ENCODE peak calls at places on chromosomes 7 and 10, in eight cellular contexts. One of them, this sample, is unnamed. For H3K9me3, the result is how much of the 10 kb centered on the place peaks cover.

GRCh38 chr10:75191821-75192568 is 18.6 kb upstream of the VDAC2 start:
- DNase-seq in vagina: peak
- DNase-seq in uterus: peak
- DNase-seq in heart left ventricle: peak
- DNase-seq in tibial nerve: peak
- DNase-seq in HCT116: no peak
- DNase-seq in adrenal gland: peak
- DNase-seq in IMR-90: peak
- DNase-seq in this sample: no peak

GRCh38 chr10:78267070-78267469 is 233.4 kb downstream of the RPS24 start:
- DNase-seq in vagina: no peak
- DNase-seq in uterus: no peak
- DNase-seq in heart left ventricle: no peak
- DNase-seq in tibial nerve: no peak
- DNase-seq in HCT116: no peak
- DNase-seq in adrenal gland: no peak
- DNase-seq in IMR-90: peak
- DNase-seq in this sample: no peak

GRCh38 chr10:112532053-112532658 is 85.1 kb downstream of the VTI1A start:
- DNase-seq in vagina: no peak
- DNase-seq in uterus: no peak
- DNase-seq in heart left ventricle: no peak
- DNase-seq in tibial nerve: no peak
- DNase-seq in HCT116: no peak
- DNase-seq in adrenal gland: no peak
- DNase-seq in IMR-90: peak
- DNase-seq in this sample: no peak

GRCh38 chr7:131931368-131931767 is 374.9 kb upstream of the PODXL start:
- DNase-seq in vagina: no peak
- DNase-seq in uterus: no peak
- DNase-seq in heart left ventricle: no peak
- DNase-seq in tibial nerve: no peak
- DNase-seq in HCT116: no peak
- DNase-seq in adrenal gland: no peak
- DNase-seq in IMR-90: peak
- DNase-seq in this sample: no peak

GRCh38 chr10:77680811-77681210 is 43.2 kb upstream of the KCNMA1 start:
- DNase-seq in vagina: no peak
- DNase-seq in uterus: no peak
- DNase-seq in heart left ventricle: no peak
- DNase-seq in tibial nerve: no peak
- DNase-seq in HCT116: no peak
- DNase-seq in adrenal gland: no peak
- DNase-seq in IMR-90: no peak
- DNase-seq in this sample: no peak

GRCh38 chr10:104127411-104127810 is 5.4 kb downstream of the SFR1 start:
- DNase-seq in vagina: no peak
- DNase-seq in uterus: no peak
- DNase-seq in heart left ventricle: no peak
- DNase-seq in tibial nerve: no peak
- DNase-seq in HCT116: no peak
- DNase-seq in adrenal gland: no peak
- DNase-seq in IMR-90: no peak
- DNase-seq in this sample: no peak

GRCh38 chr7:53596230-53596629 is 560.8 kb downstream of the POM121L12 start:
- DNase-seq in vagina: no peak
- DNase-seq in uterus: no peak
- DNase-seq in heart left ventricle: no peak
- DNase-seq in tibial nerve: no peak
- DNase-seq in HCT116: no peak
- DNase-seq in adrenal gland: peak
- DNase-seq in IMR-90: no peak
- DNase-seq in this sample: no peak

GRCh38 chr10:87870154-87870553 is 6.7 kb downstream of the PTEN start:
- DNase-seq in vagina: no peak
- DNase-seq in uterus: no peak
- DNase-seq in heart left ventricle: no peak
- DNase-seq in tibial nerve: no peak
- DNase-seq in HCT116: no peak
- DNase-seq in adrenal gland: no peak
- DNase-seq in IMR-90: no peak
- DNase-seq in this sample: no peak

GRCh38 chr10:126634915-126635314 is 35.6 kb downstream of the C10orf90 start:
- DNase-seq in vagina: no peak
- DNase-seq in uterus: no peak
- DNase-seq in heart left ventricle: no peak
- DNase-seq in tibial nerve: no peak
- DNase-seq in HCT116: no peak
- DNase-seq in adrenal gland: no peak
- DNase-seq in IMR-90: no peak
- DNase-seq in this sample: no peak

GRCh38 chr10:78513330-78513729 is 479.7 kb downstream of the RPS24 start:
- DNase-seq in vagina: no peak
- DNase-seq in uterus: no peak
- DNase-seq in heart left ventricle: no peak
- DNase-seq in tibial nerve: no peak
- DNase-seq in HCT116: no peak
- DNase-seq in adrenal gland: no peak
- DNase-seq in IMR-90: peak
- DNase-seq in this sample: no peak

GRCh38 chr7:91046322-91047088 is 217.7 kb upstream of the FZD1 start:
- DNase-seq in vagina: no peak
- DNase-seq in uterus: no peak
- DNase-seq in heart left ventricle: no peak
- DNase-seq in tibial nerve: no peak
- DNase-seq in HCT116: no peak
- DNase-seq in adrenal gland: no peak
- DNase-seq in IMR-90: peak
- DNase-seq in this sample: no peak

GRCh38 chr7:158310924-158311713 is 276.5 kb downstream of the PTPRN2 start:
- DNase-seq in vagina: peak
- DNase-seq in uterus: no peak
- DNase-seq in heart left ventricle: no peak
- DNase-seq in tibial nerve: no peak
- DNase-seq in HCT116: no peak
- DNase-seq in adrenal gland: no peak
- DNase-seq in IMR-90: no peak
- DNase-seq in this sample: no peak
- H3K9me3 ChIP-seq in vagina: under half
- H3K9me3 ChIP-seq in uterus: under half
- H3K9me3 ChIP-seq in heart left ventricle: under half
- H3K9me3 ChIP-seq in tibial nerve: under half
- H3K9me3 ChIP-seq in HCT116: under half
- H3K9me3 ChIP-seq in adrenal gland: under half
- H3K9me3 ChIP-seq in IMR-90: half or more
- H3K9me3 ChIP-seq in this sample: under half

GRCh38 chr10:45410489-45410806 is 36.4 kb downstream of the ALOX5 start:
- DNase-seq in vagina: no peak
- DNase-seq in uterus: no peak
- DNase-seq in heart left ventricle: no peak
- DNase-seq in tibial nerve: no peak
- DNase-seq in HCT116: no peak
- DNase-seq in adrenal gland: no peak
- DNase-seq in IMR-90: no peak
- DNase-seq in this sample: no peak

GRCh38 chr10:45408421-45409319 is 34.7 kb downstream of the ALOX5 start:
- DNase-seq in vagina: no peak
- DNase-seq in uterus: no peak
- DNase-seq in heart left ventricle: no peak
- DNase-seq in tibial nerve: no peak
- DNase-seq in HCT116: no peak
- DNase-seq in adrenal gland: no peak
- DNase-seq in IMR-90: no peak
- DNase-seq in this sample: no peak

GRCh38 chr10:45411607-45411940 is 37.6 kb downstream of the ALOX5 start:
- DNase-seq in vagina: no peak
- DNase-seq in uterus: no peak
- DNase-seq in heart left ventricle: no peak
- DNase-seq in tibial nerve: no peak
- DNase-seq in HCT116: no peak
- DNase-seq in adrenal gland: no peak
- DNase-seq in IMR-90: no peak
- DNase-seq in this sample: no peak

GRCh38 chr10:45409782-45410181 is 35.8 kb downstream of the ALOX5 start:
- DNase-seq in vagina: no peak
- DNase-seq in uterus: no peak
- DNase-seq in heart left ventricle: no peak
- DNase-seq in tibial nerve: no peak
- DNase-seq in HCT116: no peak
- DNase-seq in adrenal gland: no peak
- DNase-seq in IMR-90: no peak
- DNase-seq in this sample: no peak

GRCh38 chr10:45410807-45411606 is 37.0 kb downstream of the ALOX5 start:
- DNase-seq in vagina: no peak
- DNase-seq in uterus: no peak
- DNase-seq in heart left ventricle: no peak
- DNase-seq in tibial nerve: no peak
- DNase-seq in HCT116: no peak
- DNase-seq in adrenal gland: no peak
- DNase-seq in IMR-90: no peak
- DNase-seq in this sample: no peak
- TF ChIP-seq POLR2A in vagina: no peak
- TF ChIP-seq POLR2A in uterus: no peak
- TF ChIP-seq POLR2A in heart left ventricle: no peak
- TF ChIP-seq POLR2A in tibial nerve: no peak
- TF ChIP-seq POLR2A in HCT116: no peak
- TF ChIP-seq POLR2A in adrenal gland: no peak
- TF ChIP-seq POLR2A in IMR-90: no peak
- TF ChIP-seq POLR2A in this sample: no peak

GRCh38 chr7:150333659-150334058 is 7.8 kb downstream of the RARRES2 start:
- DNase-seq in vagina: no peak
- DNase-seq in uterus: no peak
- DNase-seq in heart left ventricle: no peak
- DNase-seq in tibial nerve: no peak
- DNase-seq in HCT116: no peak
- DNase-seq in adrenal gland: no peak
- DNase-seq in IMR-90: no peak
- DNase-seq in this sample: no peak

GRCh38 chr7:150330211-150330885 is 7.0 kb upstream of the ACTR3C start:
- DNase-seq in vagina: no peak
- DNase-seq in uterus: no peak
- DNase-seq in heart left ventricle: no peak
- DNase-seq in tibial nerve: no peak
- DNase-seq in HCT116: no peak
- DNase-seq in adrenal gland: no peak
- DNase-seq in IMR-90: no peak
- DNase-seq in this sample: no peak

GRCh38 chr7:150334108-150334507 is 7.3 kb downstream of the RARRES2 start:
- DNase-seq in vagina: no peak
- DNase-seq in uterus: no peak
- DNase-seq in heart left ventricle: no peak
- DNase-seq in tibial nerve: no peak
- DNase-seq in HCT116: no peak
- DNase-seq in adrenal gland: no peak
- DNase-seq in IMR-90: no peak
- DNase-seq in this sample: no peak

GRCh38 chr7:150335101-150335773 is 6.2 kb downstream of the RARRES2 start:
- DNase-seq in vagina: no peak
- DNase-seq in uterus: peak
- DNase-seq in heart left ventricle: no peak
- DNase-seq in tibial nerve: no peak
- DNase-seq in HCT116: no peak
- DNase-seq in adrenal gland: no peak
- DNase-seq in IMR-90: peak
- DNase-seq in this sample: no peak

GRCh38 chr7:150332852-150333635 is 8.4 kb downstream of the RARRES2 start:
- DNase-seq in vagina: no peak
- DNase-seq in uterus: no peak
- DNase-seq in heart left ventricle: no peak
- DNase-seq in tibial nerve: no peak
- DNase-seq in HCT116: no peak
- DNase-seq in adrenal gland: no peak
- DNase-seq in IMR-90: no peak
- DNase-seq in this sample: no peak
- H3K9me3 ChIP-seq in vagina: under half
- H3K9me3 ChIP-seq in uterus: under half
- H3K9me3 ChIP-seq in heart left ventricle: under half
- H3K9me3 ChIP-seq in tibial nerve: under half
- H3K9me3 ChIP-seq in HCT116: under half
- H3K9me3 ChIP-seq in adrenal gland: under half
- H3K9me3 ChIP-seq in IMR-90: under half
- H3K9me3 ChIP-seq in this sample: under half

GRCh38 chr7:19107142-19107391 is 10.4 kb downstream of the TWIST1 start:
- DNase-seq in vagina: no peak
- DNase-seq in uterus: no peak
- DNase-seq in heart left ventricle: no peak
- DNase-seq in tibial nerve: no peak
- DNase-seq in HCT116: no peak
- DNase-seq in adrenal gland: no peak
- DNase-seq in IMR-90: no peak
- DNase-seq in this sample: no peak

GRCh38 chr7:19107392-19108147 is 9.9 kb downstream of the TWIST1 start:
- DNase-seq in vagina: no peak
- DNase-seq in uterus: peak
- DNase-seq in heart left ventricle: peak
- DNase-seq in tibial nerve: peak
- DNase-seq in HCT116: no peak
- DNase-seq in adrenal gland: peak
- DNase-seq in IMR-90: peak
- DNase-seq in this sample: no peak

GRCh38 chr7:19105546-19105945 is 11.9 kb downstream of the TWIST1 start:
- DNase-seq in vagina: no peak
- DNase-seq in uterus: no peak
- DNase-seq in heart left ventricle: no peak
- DNase-seq in tibial nerve: no peak
- DNase-seq in HCT116: no peak
- DNase-seq in adrenal gland: no peak
- DNase-seq in IMR-90: no peak
- DNase-seq in this sample: no peak

GRCh38 chr7:19108985-19109946 is 8.2 kb downstream of the TWIST1 start:
- DNase-seq in vagina: no peak
- DNase-seq in uterus: no peak
- DNase-seq in heart left ventricle: no peak
- DNase-seq in tibial nerve: no peak
- DNase-seq in HCT116: no peak
- DNase-seq in adrenal gland: no peak
- DNase-seq in IMR-90: no peak
- DNase-seq in this sample: no peak

DNA sequence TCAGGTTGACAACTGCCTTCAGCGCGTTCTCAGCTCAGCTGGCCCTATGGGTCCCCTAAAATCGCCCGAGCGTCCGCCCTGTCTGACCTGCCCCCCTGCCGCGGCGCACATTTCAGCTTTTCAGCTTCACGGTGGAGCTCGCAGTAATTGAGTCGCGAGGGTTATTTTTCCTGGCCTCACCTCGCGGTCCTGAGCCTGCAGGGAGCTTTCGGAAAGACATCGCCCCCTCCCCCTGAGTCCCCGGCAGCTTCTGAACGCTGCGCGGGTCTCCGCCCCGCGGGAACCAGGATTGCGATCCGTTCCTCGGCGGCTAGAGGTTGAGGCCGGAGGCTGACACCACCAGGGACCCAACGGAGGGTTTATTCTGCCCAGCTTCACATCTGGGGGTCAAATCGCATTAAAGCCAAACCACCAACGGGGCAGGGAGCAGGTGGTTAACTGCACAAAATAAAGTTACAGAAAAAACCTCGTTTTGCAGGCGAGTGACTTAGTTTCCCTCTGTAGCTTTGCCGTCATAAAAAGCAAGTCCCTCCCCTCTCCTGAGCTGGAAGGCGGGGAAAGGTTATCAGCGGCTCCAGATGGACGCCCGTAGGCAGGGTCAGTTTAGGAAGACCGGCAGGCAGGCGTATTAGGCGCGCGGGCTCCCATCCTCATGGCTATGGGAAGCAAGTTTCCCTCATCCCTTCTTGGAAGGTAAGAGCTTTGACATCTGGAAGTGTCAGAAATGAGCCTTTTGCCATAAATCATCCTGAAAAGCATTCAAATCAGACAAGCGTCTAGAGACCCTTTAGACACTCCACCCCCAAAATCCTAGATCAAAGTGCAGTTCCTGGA is 10.9 kb downstream of the TWIST1 start:
- DNase-seq in vagina: no peak
- DNase-seq in uterus: no peak
- DNase-seq in heart left ventricle: no peak
- DNase-seq in tibial nerve: no peak
- DNase-seq in HCT116: no peak
- DNase-seq in adrenal gland: no peak
- DNase-seq in IMR-90: no peak
- DNase-seq in this sample: no peak
- TF ChIP-seq POLR2A in vagina: no peak
- TF ChIP-seq POLR2A in uterus: no peak
- TF ChIP-seq POLR2A in heart left ventricle: no peak
- TF ChIP-seq POLR2A in tibial nerve: no peak
- TF ChIP-seq POLR2A in HCT116: no peak
- TF ChIP-seq POLR2A in adrenal gland: no peak
- TF ChIP-seq POLR2A in IMR-90: no peak
- TF ChIP-seq POLR2A in this sample: no peak